ENCODE peak calls at places on chromosome 7, in seven cellular contexts. One of them, this sample, is unnamed.

GRCh38 chr7:141263508-141263907 is 189.6 kb downstream of the TMEM178B start:
- DNase-seq in CD8-positive, alpha-beta T cell: no peak
- DNase-seq in GM04504: no peak
- DNase-seq in posterior cingulate gyrus: no peak
- DNase-seq in EH: no peak
- DNase-seq in upper lobe of right lung: no peak
- DNase-seq in H54: no peak
- DNase-seq in this sample: no peak

GRCh38 chr7:519974-520458 is 370 bp upstream of the PDGFA start:
- DNase-seq in CD8-positive, alpha-beta T cell: no peak
- DNase-seq in GM04504: no peak
- DNase-seq in posterior cingulate gyrus: peak
- DNase-seq in EH: peak
- DNase-seq in upper lobe of right lung: peak
- DNase-seq in H54: peak
- DNase-seq in this sample: peak

GRCh38 chr7:41975854-41976253 is 261.2 kb downstream of the GLI3 start:
- DNase-seq in CD8-positive, alpha-beta T cell: no peak
- DNase-seq in GM04504: no peak
- DNase-seq in posterior cingulate gyrus: no peak
- DNase-seq in EH: no peak
- DNase-seq in upper lobe of right lung: no peak
- DNase-seq in H54: no peak
- DNase-seq in this sample: no peak

GRCh38 chr7:150842716-150843115 is 9.6 kb upstream of the AOC1 start:
- DNase-seq in CD8-positive, alpha-beta T cell: no peak
- DNase-seq in GM04504: no peak
- DNase-seq in posterior cingulate gyrus: no peak
- DNase-seq in EH: no peak
- DNase-seq in upper lobe of right lung: no peak
- DNase-seq in H54: no peak
- DNase-seq in this sample: no peak

GRCh38 chr7:156834462-156834861 is 58.5 kb downstream of the LMBR1 start:
- DNase-seq in CD8-positive, alpha-beta T cell: no peak
- DNase-seq in GM04504: no peak
- DNase-seq in posterior cingulate gyrus: no peak
- DNase-seq in EH: no peak
- DNase-seq in upper lobe of right lung: no peak
- DNase-seq in H54: no peak
- DNase-seq in this sample: no peak

GRCh38 chr7:101671783-101672356 is 42.8 kb upstream of the MYL10 start:
- DNase-seq in CD8-positive, alpha-beta T cell: no peak
- DNase-seq in GM04504: no peak
- DNase-seq in posterior cingulate gyrus: no peak
- DNase-seq in EH: no peak
- DNase-seq in upper lobe of right lung: no peak
- DNase-seq in H54: no peak
- DNase-seq in this sample: no peak

GRCh38 chr7:116569737-116570136 is 44.9 kb downstream of the CAV1 start:
- DNase-seq in CD8-positive, alpha-beta T cell: no peak
- DNase-seq in GM04504: peak
- DNase-seq in posterior cingulate gyrus: no peak
- DNase-seq in EH: peak
- DNase-seq in upper lobe of right lung: no peak
- DNase-seq in H54: no peak
- DNase-seq in this sample: peak

GRCh38 chr7:116670409-116671036 is 1.5 kb upstream of the MET start:
- DNase-seq in CD8-positive, alpha-beta T cell: no peak
- DNase-seq in GM04504: no peak
- DNase-seq in posterior cingulate gyrus: no peak
- DNase-seq in EH: no peak
- DNase-seq in upper lobe of right lung: no peak
- DNase-seq in H54: no peak
- DNase-seq in this sample: no peak

GRCh38 chr7:154789404-154789803 is 213.5 kb downstream of the PAXIP1 start:
- DNase-seq in CD8-positive, alpha-beta T cell: no peak
- DNase-seq in GM04504: no peak
- DNase-seq in posterior cingulate gyrus: peak
- DNase-seq in EH: no peak
- DNase-seq in upper lobe of right lung: no peak
- DNase-seq in H54: peak
- DNase-seq in this sample: peak

GRCh38 chr7:1175967-1176851 is 16.2 kb upstream of the ZFAND2A start:
- DNase-seq in CD8-positive, alpha-beta T cell: peak
- DNase-seq in GM04504: no peak
- DNase-seq in posterior cingulate gyrus: peak
- DNase-seq in EH: peak
- DNase-seq in upper lobe of right lung: peak
- DNase-seq in H54: peak
- DNase-seq in this sample: peak

GRCh38 chr7:51007708-51008505 is 225.2 kb upstream of the GRB10 start:
- DNase-seq in CD8-positive, alpha-beta T cell: no peak
- DNase-seq in GM04504: no peak
- DNase-seq in posterior cingulate gyrus: no peak
- DNase-seq in EH: peak
- DNase-seq in upper lobe of right lung: peak
- DNase-seq in H54: no peak
- DNase-seq in this sample: no peak

GRCh38 chr7:17022915-17023314 is 141.1 kb upstream of the AGR3 start:
- DNase-seq in CD8-positive, alpha-beta T cell: no peak
- DNase-seq in GM04504: no peak
- DNase-seq in posterior cingulate gyrus: no peak
- DNase-seq in EH: no peak
- DNase-seq in upper lobe of right lung: no peak
- DNase-seq in H54: no peak
- DNase-seq in this sample: no peak

GRCh38 chr7:25831901-25832411 is 320.0 kb upstream of the NFE2L3 start:
- DNase-seq in CD8-positive, alpha-beta T cell: no peak
- DNase-seq in GM04504: no peak
- DNase-seq in posterior cingulate gyrus: no peak
- DNase-seq in EH: peak
- DNase-seq in upper lobe of right lung: no peak
- DNase-seq in H54: no peak
- DNase-seq in this sample: no peak

GRCh38 chr7:194257-194995 is 2.1 kb downstream of the FAM20C start:
- DNase-seq in CD8-positive, alpha-beta T cell: no peak
- DNase-seq in GM04504: no peak
- DNase-seq in posterior cingulate gyrus: no peak
- DNase-seq in EH: peak
- DNase-seq in upper lobe of right lung: no peak
- DNase-seq in H54: peak
- DNase-seq in this sample: no peak

GRCh38 chr7:88243345-88243909 is 23.6 kb upstream of the SRI start:
- DNase-seq in CD8-positive, alpha-beta T cell: no peak
- DNase-seq in GM04504: no peak
- DNase-seq in posterior cingulate gyrus: no peak
- DNase-seq in EH: peak
- DNase-seq in upper lobe of right lung: no peak
- DNase-seq in H54: no peak
- DNase-seq in this sample: peak

This sample was measured in HT1080.